ENCODE peak calls at places on chromosomes 1 and 21, in ten cellular contexts. H is occipital lobe; F is NCI-H1092; L is caudate nucleus; S is RKO; M is stimulated activated effector memory CD8-positive, alpha-beta T cell treated with anti-CD3 and anti-CD28 coated beads, Interleukin-12 subunit alpha, Interleukin-12 subunit beta, amount 100 ng/mL, for 72 hours; U is CD4-positive, alpha-beta T cell; C is Caco-2; Z is GM23248; R is EH. W is an unnamed sample.

GRCh38 chr1:33612877-33613487 is 140.5 kb downstream of the ZSCAN20 start:
- DNase-seq in H (no peak), F (peak), L (no peak), S (peak), M (no peak), U (no peak), C (peak), Z (peak), R (peak), W (no peak)

GRCh38 chr1:115666702-115667101 is 24.9 kb downstream of the VANGL1 start:
- DNase-seq in H (peak), F (peak), L (no peak), S (no peak), M (no peak), U (no peak), C (no peak), Z (no peak), R (no peak), W (no peak)

GRCh38 chr21:44547656-44548331 is 3.5 kb downstream of the KRTAP10-2 start:
- DNase-seq in H (no peak), F (no peak), L (no peak), S (no peak), M (no peak), U (peak), C (no peak), Z (no peak), R (no peak), W (no peak)

GRCh38 chr1:184965889-184966860 is 8.1 kb downstream of the NIBAN1 start:
- DNase-seq in H (no peak), F (no peak), L (no peak), S (no peak), M (no peak), U (no peak), C (no peak), Z (peak), R (peak), W (no peak)

GRCh38 chr1:65063025-65063424 is 85.0 kb upstream of the AK4 start:
- DNase-seq in H (no peak), F (no peak), L (no peak), S (peak), M (no peak), U (no peak), C (no peak), Z (no peak), R (no peak), W (no peak)

GRCh38 chr1:46002751-46003150 is 129.7 kb downstream of the PIK3R3 start:
- DNase-seq in H (no peak), F (no peak), L (no peak), S (no peak), M (no peak), U (no peak), C (no peak), Z (no peak), R (no peak), W (no peak)

GRCh38 chr1:175033931-175034330 is 10.7 kb upstream of the MRPS14 start:
- DNase-seq in H (no peak), F (no peak), L (no peak), S (no peak), M (no peak), U (no peak), C (no peak), Z (no peak), R (no peak), W (no peak)

GRCh38 chr1:62247391-62248168 is 52.9 kb downstream of the L1TD1 start:
- DNase-seq in H (no peak), F (no peak), L (no peak), S (no peak), M (no peak), U (no peak), C (no peak), Z (no peak), R (no peak), W (peak)

GRCh38 chr1:213988639-213989070 is 882 bp downstream of the PROX1 start:
- DNase-seq in H (no peak), F (no peak), L (no peak), S (peak), M (no peak), U (no peak), C (no peak), Z (peak), R (peak), W (no peak)

GRCh38 chr1:25952851-25953401 is 44.9 kb downstream of the PAFAH2 start:
- DNase-seq in H (peak), F (no peak), L (no peak), S (no peak), M (no peak), U (no peak), C (no peak), Z (peak), R (peak), W (no peak)

GRCh38 chr21:40507978-40508377 is 339.0 kb downstream of the DSCAM start:
- DNase-seq in H (no peak), F (no peak), L (no peak), S (no peak), M (no peak), U (no peak), C (no peak), Z (no peak), R (peak), W (no peak)

GRCh38 chr1:11531314-11531870 is 52.4 kb downstream of the DISP3 start:
- DNase-seq in H (no peak), F (no peak), L (peak), S (no peak), M (no peak), U (no peak), C (no peak), Z (peak), R (no peak), W (no peak)

GRCh38 chr21:42499430-42500106 is 3.5 kb upstream of the RSPH1 start:
- DNase-seq in H (no peak), F (no peak), L (no peak), S (no peak), M (no peak), U (no peak), C (no peak), Z (no peak), R (no peak), W (no peak)

GRCh38 chr1:101366513-101367215 is 129.8 kb downstream of the S1PR1 start:
- DNase-seq in H (no peak), F (no peak), L (no peak), S (no peak), M (no peak), U (no peak), C (no peak), Z (peak), R (peak), W (no peak)

GRCh38 chr1:77687519-77687906 is 5.1 kb upstream of the ZZZ3 start:
- DNase-seq in H (no peak), F (no peak), L (no peak), S (no peak), M (no peak), U (no peak), C (peak), Z (peak), R (no peak), W (no peak)

W was measured in posterior cingulate gyrus.